ENCODE peak calls at places on chromosomes 7 and 10, in seven cellular contexts. E is heart right ventricle, Z is kidney, J is GM23338, F is heart left ventricle, H is ovary, I is psoas muscle. T is an unnamed sample.

GRCh38 chr10:127278001-127278400 is 81.6 kb upstream of the INSYN2A start:
- DNase-seq in E (no peak), Z (no peak), J (no peak), F (no peak), H (no peak), I (no peak), T (no peak)

GRCh38 chr10:29767958-29768357 is 133.2 kb upstream of the SVIL start:
- DNase-seq in E (no peak), Z (no peak), J (no peak), F (no peak), H (no peak), I (no peak), T (no peak)

GRCh38 chr10:100349672-100350071 is 2.6 kb downstream of the SCD start:
- DNase-seq in E (no peak), Z (no peak), J (no peak), F (no peak), H (no peak), I (no peak), T (no peak)

GRCh38 chr7:73454424-73454823 is 20.8 kb downstream of the FZD9 start:
- DNase-seq in E (no peak), Z (no peak), J (no peak), F (no peak), H (no peak), I (no peak), T (no peak)

GRCh38 chr10:104253106-104253505 is 1.6 kb upstream of the GSTO1 start:
- DNase-seq in E (no peak), Z (no peak), J (no peak), F (no peak), H (no peak), I (no peak), T (no peak)

GRCh38 chr7:76292206-76292573 is 10.3 kb upstream of the HSPB1 start:
- DNase-seq in E (no peak), Z (no peak), J (no peak), F (no peak), H (no peak), I (peak), T (no peak)

GRCh38 chr7:35512716-35513115 is 182.2 kb downstream of the HERPUD2 start:
- DNase-seq in E (no peak), Z (no peak), J (no peak), F (no peak), H (no peak), I (no peak), T (no peak)

GRCh38 chr10:85168287-85168686 is 839.9 kb downstream of the CCSER2 start:
- DNase-seq in E (no peak), Z (no peak), J (no peak), F (no peak), H (no peak), I (no peak), T (no peak)

GRCh38 chr7:139897422-139898085 is 68.5 kb downstream of the TBXAS1 start:
- DNase-seq in E (no peak), Z (no peak), J (no peak), F (no peak), H (no peak), I (no peak), T (no peak)

GRCh38 chr7:67311901-67312300 is 315.3 kb downstream of the TYW1 start:
- DNase-seq in E (no peak), Z (no peak), J (no peak), F (no peak), H (no peak), I (no peak), T (no peak)

GRCh38 chr7:136116186-136116585 is 139.0 kb upstream of the MTPN start:
- DNase-seq in E (no peak), Z (peak), J (no peak), F (no peak), H (no peak), I (no peak), T (no peak)

GRCh38 chr10:48509061-48509772 is 95.7 kb downstream of the ARHGAP22 start:
- DNase-seq in E (no peak), Z (no peak), J (no peak), F (peak), H (no peak), I (no peak), T (no peak)

GRCh38 chr10:110304394-110304779 is 333 bp downstream of the SMNDC1 start:
- DNase-seq in E (no peak), Z (no peak), J (no peak), F (no peak), H (no peak), I (no peak), T (no peak)

GRCh38 chr10:88849224-88849623 is 2.4 kb downstream of the ANKRD22 start:
- DNase-seq in E (no peak), Z (no peak), J (no peak), F (no peak), H (no peak), I (no peak), T (no peak)

GRCh38 chr10:35058686-35059085 is 31.5 kb downstream of the CUL2 start:
- DNase-seq in E (no peak), Z (no peak), J (no peak), F (no peak), H (no peak), I (no peak), T (no peak)

GRCh38 chr7:83751217-83751616 is 102.3 kb upstream of the SEMA3E start:
- DNase-seq in E (no peak), Z (no peak), J (no peak), F (no peak), H (no peak), I (no peak), T (no peak)

GRCh38 chr7:2474813-2475677 is 1.2 kb downstream of the GRIFIN start:
- DNase-seq in E (no peak), Z (peak), J (no peak), F (peak), H (no peak), I (no peak), T (no peak)

GRCh38 chr7:45187946-45188411 is 30.4 kb downstream of the RAMP3 start:
- DNase-seq in E (no peak), Z (peak), J (no peak), F (no peak), H (no peak), I (no peak), T (no peak)

GRCh38 chr7:127946847-127947246 is 84.4 kb downstream of the LRRC4 start:
- DNase-seq in E (no peak), Z (no peak), J (no peak), F (no peak), H (no peak), I (no peak), T (no peak)

GRCh38 chr10:121675344-121675743 is 77.1 kb upstream of the FGFR2 start:
- DNase-seq in E (no peak), Z (no peak), J (no peak), F (no peak), H (no peak), I (no peak), T (no peak)

GRCh38 chr10:53314856-53315255 is 542.3 kb upstream of the MBL2 start:
- DNase-seq in E (no peak), Z (no peak), J (peak), F (no peak), H (no peak), I (no peak), T (no peak)

GRCh38 chr7:13988011-13988410 is 1.5 kb downstream of the ETV1 start:
- DNase-seq in E (no peak), Z (no peak), J (no peak), F (no peak), H (no peak), I (no peak), T (no peak)

GRCh38 chr10:53646525-53646924 is 873.9 kb upstream of the MBL2 start:
- DNase-seq in E (no peak), Z (no peak), J (no peak), F (no peak), H (no peak), I (no peak), T (no peak)

GRCh38 chr7:29806793-29807178 is 478 bp downstream of the WIPF3 start:
- DNase-seq in E (peak), Z (no peak), J (peak), F (no peak), H (peak), I (no peak), T (no peak)

GRCh38 chr7:159142730-159143129 is 1.9 kb downstream of the VIPR2 start:
- DNase-seq in E (no peak), Z (no peak), J (no peak), F (no peak), H (no peak), I (no peak), T (no peak)

GRCh38 chr7:37438879-37439278 is 9.8 kb downstream of the ELMO1 start:
- DNase-seq in E (no peak), Z (no peak), J (no peak), F (no peak), H (no peak), I (no peak), T (no peak)

GRCh38 chr7:22663721-22664120 is 63.3 kb upstream of the IL6 start:
- DNase-seq in E (no peak), Z (no peak), J (no peak), F (no peak), H (no peak), I (no peak), T (no peak)

GRCh38 chr10:126373137-126373536 is 15.1 kb downstream of the ADAM12 start:
- DNase-seq in E (no peak), Z (no peak), J (no peak), F (no peak), H (peak), I (no peak), T (no peak)

GRCh38 chr10:15795000-15795792 is 65.1 kb downstream of the MINDY3 start:
- DNase-seq in E (no peak), Z (no peak), J (no peak), F (no peak), H (no peak), I (no peak), T (no peak)

GRCh38 chr10:99395750-99396445 is 34.5 kb downstream of the GOT1 start:
- DNase-seq in E (no peak), Z (no peak), J (no peak), F (no peak), H (no peak), I (no peak), T (no peak)

GRCh38 chr10:102919237-102919959 is 1.3 kb downstream of the CNNM2 start:
- DNase-seq in E (peak), Z (peak), J (peak), F (no peak), H (peak), I (no peak), T (no peak)

GRCh38 chr10:33143160-33143728 is 185.2 kb upstream of the ITGB1 start:
- DNase-seq in E (no peak), Z (no peak), J (no peak), F (no peak), H (no peak), I (no peak), T (no peak)

GRCh38 chr10:84659027-84659426 is 330.6 kb downstream of the CCSER2 start:
- DNase-seq in E (no peak), Z (no peak), J (no peak), F (no peak), H (no peak), I (no peak), T (no peak)

GRCh38 chr10:116785867-116786266 is 43.5 kb upstream of the HSPA12A start:
- DNase-seq in E (no peak), Z (no peak), J (no peak), F (no peak), H (no peak), I (no peak), T (no peak)

GRCh38 chr10:35855155-35855947 is 213.3 kb upstream of the FZD8 start:
- DNase-seq in E (no peak), Z (no peak), J (no peak), F (no peak), H (no peak), I (no peak), T (no peak)

GRCh38 chr10:119454990-119455389 is 87.5 kb downstream of the RGS10 start:
- DNase-seq in E (no peak), Z (peak), J (no peak), F (no peak), H (no peak), I (no peak), T (no peak)

GRCh38 chr10:119454231-119454804 is 88.2 kb downstream of the RGS10 start:
- DNase-seq in E (no peak), Z (no peak), J (peak), F (no peak), H (no peak), I (peak), T (no peak)

GRCh38 chr10:119455609-119456434 is 86.7 kb downstream of the RGS10 start:
- DNase-seq in E (no peak), Z (peak), J (no peak), F (no peak), H (no peak), I (no peak), T (no peak)

GRCh38 chr10:119457966-119458766 is 84.4 kb downstream of the RGS10 start:
- DNase-seq in E (no peak), Z (peak), J (no peak), F (no peak), H (no peak), I (no peak), T (no peak)

GRCh38 chr10:119456435-119456810 is 86.1 kb downstream of the RGS10 start:
- DNase-seq in E (no peak), Z (peak), J (no peak), F (no peak), H (no peak), I (no peak), T (no peak)
- H3K27ac ChIP-seq in E (no peak), Z (no peak), J (no peak), F (no peak), H (no peak), I (no peak), T (no peak)

DNA sequence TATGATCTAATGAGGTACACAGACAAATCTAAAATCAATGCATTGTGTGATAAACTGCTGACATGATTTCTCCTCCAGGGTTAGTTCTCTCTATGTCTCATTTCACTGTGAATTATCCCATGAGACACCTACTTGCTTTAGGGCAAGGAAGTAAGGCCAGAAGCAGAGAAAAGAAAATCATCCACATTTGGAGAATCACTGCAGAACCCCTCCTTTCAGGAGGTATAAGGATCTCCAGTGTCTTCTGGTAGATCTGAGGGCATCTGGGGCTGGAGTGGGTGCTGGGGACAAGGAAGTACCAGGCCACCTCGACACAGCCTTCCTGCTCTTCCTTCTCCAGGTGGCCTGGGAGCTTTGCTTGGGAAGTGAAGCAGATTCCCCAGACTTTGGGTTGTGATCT is 12.3 kb upstream of the CAMK2G start:
- DNase-seq in E (no peak), Z (no peak), J (no peak), F (no peak), H (no peak), I (no peak), T (no peak)
- H3K27ac ChIP-seq in E (peak), Z (peak), J (no peak), F (peak), H (no peak), I (peak), T (peak)

GRCh38 chr10:3072641-3073360 is 5.5 kb downstream of the PFKP start:
- DNase-seq in E (no peak), Z (no peak), J (no peak), F (no peak), H (no peak), I (no peak), T (no peak)
- H3K27ac ChIP-seq in E (peak), Z (no peak), J (peak), F (no peak), H (no peak), I (no peak), T (no peak)

DNA sequence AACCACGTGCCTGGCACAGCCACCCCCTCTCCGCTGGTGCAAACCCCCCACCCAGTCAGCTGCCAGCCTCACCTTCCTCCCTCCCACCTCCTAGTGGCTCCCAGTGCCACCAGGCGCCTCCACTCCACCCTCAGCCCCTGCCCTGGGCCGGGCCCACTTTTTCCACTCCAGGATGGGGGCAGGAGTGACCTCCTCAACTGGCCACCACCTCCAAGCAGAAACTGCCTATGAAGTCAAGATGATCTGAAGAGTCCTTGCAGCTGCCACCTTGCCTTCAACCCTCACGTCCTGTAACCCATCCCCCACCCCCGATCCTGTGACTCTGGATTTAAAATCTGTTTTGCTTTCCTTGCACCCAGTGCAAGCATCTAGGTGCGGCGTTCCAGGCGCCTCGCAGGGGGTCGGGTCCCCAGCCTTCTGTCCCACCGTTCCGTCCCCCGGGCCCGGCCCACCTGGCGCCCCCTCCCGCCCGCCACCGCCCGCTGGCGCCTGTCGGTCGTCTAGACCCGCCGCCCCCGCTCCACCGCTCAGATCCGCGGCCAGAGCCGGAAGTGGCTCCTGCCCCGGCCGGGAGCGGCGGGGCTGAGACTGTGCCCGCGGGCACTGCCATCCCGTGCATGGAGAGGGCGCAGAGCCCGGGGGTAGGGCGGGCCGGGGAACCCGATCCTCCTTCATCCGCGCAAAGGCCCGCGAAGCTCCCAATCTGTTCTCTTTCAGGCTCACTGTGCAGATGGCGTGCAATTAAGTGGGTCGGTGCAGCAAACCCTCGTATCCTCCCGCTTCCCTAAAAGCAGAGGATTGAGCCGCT is 51.2 kb upstream of the GTF2I start:
- DNase-seq in E (peak), Z (peak), J (peak), F (peak), H (no peak), I (peak), T (no peak)
- H3K27ac ChIP-seq in E (peak), Z (no peak), J (no peak), F (peak), H (no peak), I (peak), T (peak)

GRCh38 chr10:74882427-74882826 is 56.0 kb downstream of the KAT6B start:
- DNase-seq in E (no peak), Z (no peak), J (no peak), F (no peak), H (no peak), I (no peak), T (no peak)
- H3K27ac ChIP-seq in E (no peak), Z (no peak), J (no peak), F (no peak), H (no peak), I (no peak), T (no peak)

GRCh38 chr10:95245425-95246055 is 45.3 kb downstream of the PDLIM1 start:
- DNase-seq in E (no peak), Z (no peak), J (no peak), F (no peak), H (no peak), I (no peak), T (no peak)

GRCh38 chr10:95248989-95249388 is 41.8 kb downstream of the PDLIM1 start:
- DNase-seq in E (peak), Z (no peak), J (no peak), F (peak), H (no peak), I (peak), T (no peak)

GRCh38 chr10:95247881-95248583 is 42.8 kb downstream of the PDLIM1 start:
- DNase-seq in E (no peak), Z (no peak), J (no peak), F (no peak), H (no peak), I (no peak), T (no peak)

GRCh38 chr10:95246582-95247051 is 44.2 kb downstream of the PDLIM1 start:
- DNase-seq in E (peak), Z (no peak), J (peak), F (peak), H (peak), I (peak), T (peak)

DNA sequence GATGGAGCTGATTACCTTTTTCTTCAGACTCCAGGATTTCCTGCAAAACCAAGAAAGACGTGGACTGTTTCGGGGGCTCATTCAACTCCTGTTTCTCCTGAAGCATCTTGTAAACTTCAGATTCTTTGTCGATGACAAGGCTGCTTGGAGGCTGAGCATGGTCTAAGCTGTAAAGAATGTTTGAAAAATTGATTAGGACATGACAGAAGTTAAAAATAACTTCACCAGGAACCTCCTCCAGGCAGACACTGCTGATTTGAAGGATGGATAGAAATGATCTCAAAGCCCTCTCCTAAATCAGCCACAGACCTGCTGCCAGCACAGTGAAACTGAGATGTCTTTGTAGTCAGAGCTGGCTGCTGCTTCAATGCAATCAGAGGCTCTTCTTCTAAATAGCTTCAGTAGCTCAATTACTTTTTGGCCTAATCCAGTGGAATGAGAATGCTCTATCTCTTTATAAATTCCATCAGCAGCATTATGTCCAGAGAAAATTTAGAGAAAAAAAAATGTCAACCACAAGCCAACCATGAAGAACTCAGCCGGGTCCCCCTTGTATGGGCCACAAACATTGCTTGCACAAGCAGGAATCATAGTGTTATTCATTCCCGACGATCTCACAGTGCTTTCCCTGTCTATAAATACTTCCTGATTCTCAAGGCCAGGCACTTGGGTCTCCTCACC is 43.5 kb downstream of the PDLIM1 start:
- DNase-seq in E (no peak), Z (no peak), J (no peak), F (no peak), H (no peak), I (no peak), T (no peak)
- H3K27ac ChIP-seq in E (peak), Z (no peak), J (peak), F (peak), H (no peak), I (peak), T (no peak)

DNA sequence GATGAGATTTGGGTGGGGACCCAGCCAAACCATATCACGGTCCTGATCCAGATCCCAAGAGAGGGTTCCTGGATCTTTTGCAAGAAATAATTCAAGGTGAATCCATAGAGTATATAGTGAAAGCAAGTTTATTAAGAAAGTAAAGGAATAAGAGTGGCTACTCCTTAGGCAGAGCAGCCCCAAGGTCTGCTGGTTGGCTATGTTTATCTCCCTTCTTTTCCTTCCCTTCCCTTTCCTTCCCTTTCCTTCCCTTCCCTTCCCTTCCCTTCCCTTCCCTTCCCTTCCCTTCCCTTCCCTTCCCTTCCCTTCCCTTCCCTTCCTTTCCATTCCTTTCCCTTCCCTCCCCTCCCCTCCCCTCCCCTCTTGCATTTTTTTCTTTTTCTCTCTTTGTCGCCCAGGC is 35.2 kb downstream of the OTUD1 start:
- DNase-seq in E (no peak), Z (no peak), J (no peak), F (no peak), H (no peak), I (no peak), T (no peak)
- H3K27ac ChIP-seq in E (no peak), Z (no peak), J (no peak), F (no peak), H (no peak), I (no peak), T (no peak)